ENCODE peak calls at places on chromosomes 11 and 22, in six cellular contexts. E is transverse colon, K is left ventricle myocardium inferior, U is pancreas, O is foreskin fibroblast, M is right atrium auricular region. A is an unnamed sample.

GRCh38 chr11:236774-237767 is at the start of gene PSMD13:
- DNase-seq in E (peak), K (peak), U (peak), O (peak), M (peak), A (peak)

GRCh38 chr22:40472036-40472435 is 101.6 kb downstream of the SGSM3 start:
- DNase-seq in E (no peak), K (no peak), U (no peak), O (no peak), M (no peak), A (peak)

GRCh38 chr11:20032577-20033265 is 127.6 kb downstream of the DBX1 start:
- DNase-seq in E (no peak), K (no peak), U (no peak), O (no peak), M (no peak), A (no peak)

GRCh38 chr11:120079750-120080610 is 57.9 kb downstream of the TRIM29 start:
- DNase-seq in E (no peak), K (peak), U (peak), O (no peak), M (no peak), A (peak)

GRCh38 chr11:27309064-27309463 is 54.0 kb downstream of the CCDC34 start:
- DNase-seq in E (no peak), K (no peak), U (no peak), O (no peak), M (no peak), A (no peak)

GRCh38 chr11:134271978-134272377 is 4.2 kb upstream of the GLB1L3 start:
- DNase-seq in E (no peak), K (no peak), U (no peak), O (no peak), M (no peak), A (no peak)

GRCh38 chr11:103633037-103633788 is 403.2 kb upstream of the DDI1 start:
- DNase-seq in E (no peak), K (no peak), U (no peak), O (peak), M (no peak), A (peak)

GRCh38 chr11:112223125-112223524 is 3.1 kb upstream of the PTS start:
- DNase-seq in E (no peak), K (no peak), U (no peak), O (peak), M (no peak), A (no peak)

GRCh38 chr11:46055371-46055770 is 65.9 kb downstream of the PHF21A start:
- DNase-seq in E (no peak), K (no peak), U (no peak), O (peak), M (no peak), A (peak)

GRCh38 chr22:47202819-47203553 is 440.5 kb downstream of the TBC1D22A start:
- DNase-seq in E (no peak), K (no peak), U (no peak), O (no peak), M (peak), A (no peak)

GRCh38 chr11:123616505-123617198 is 37.8 kb downstream of the SCN3B start:
- DNase-seq in E (peak), K (peak), U (no peak), O (peak), M (peak), A (no peak)

GRCh38 chr11:57240757-57241156 is 3.7 kb upstream of the APLNR start:
- DNase-seq in E (no peak), K (no peak), U (no peak), O (no peak), M (peak), A (peak)

GRCh38 chr11:118051611-118052461 is 25.0 kb upstream of the TMPRSS4 start:
- DNase-seq in E (peak), K (no peak), U (no peak), O (no peak), M (no peak), A (no peak)

GRCh38 chr11:78112588-78113275 is 26.7 kb downstream of the ALG8 start:
- DNase-seq in E (no peak), K (no peak), U (no peak), O (no peak), M (no peak), A (no peak)

GRCh38 chr11:118533769-118534729 is 3.1 kb downstream of the TMEM25 start:
- DNase-seq in E (peak), K (no peak), U (no peak), O (no peak), M (peak), A (no peak)

GRCh38 chr11:46560300-46561025 is 33.4 kb downstream of the AMBRA1 start:
- DNase-seq in E (no peak), K (no peak), U (no peak), O (peak), M (no peak), A (no peak)

GRCh38 chr22:47333625-47334024 is 571.2 kb downstream of the TBC1D22A start:
- DNase-seq in E (no peak), K (no peak), U (no peak), O (peak), M (no peak), A (no peak)

GRCh38 chr11:13928566-13929251 is 33.8 kb upstream of the SPON1 start:
- DNase-seq in E (no peak), K (no peak), U (peak), O (peak), M (no peak), A (no peak)

GRCh38 chr11:13924801-13925327 is 37.7 kb upstream of the SPON1 start:
- DNase-seq in E (no peak), K (no peak), U (no peak), O (no peak), M (no peak), A (no peak)

GRCh38 chr11:13923716-13924650 is 38.5 kb upstream of the SPON1 start:
- DNase-seq in E (no peak), K (no peak), U (no peak), O (no peak), M (no peak), A (no peak)

GRCh38 chr11:13927496-13927895 is 35.0 kb upstream of the SPON1 start:
- DNase-seq in E (no peak), K (no peak), U (no peak), O (no peak), M (no peak), A (no peak)

GRCh38 chr11:13923182-13923581 is 39.3 kb upstream of the SPON1 start:
- DNase-seq in E (no peak), K (no peak), U (no peak), O (no peak), M (no peak), A (no peak)
- H3K4me3 ChIP-seq in E (no peak), K (no peak), U (no peak), O (no peak), M (no peak), A (no peak)

DNA sequence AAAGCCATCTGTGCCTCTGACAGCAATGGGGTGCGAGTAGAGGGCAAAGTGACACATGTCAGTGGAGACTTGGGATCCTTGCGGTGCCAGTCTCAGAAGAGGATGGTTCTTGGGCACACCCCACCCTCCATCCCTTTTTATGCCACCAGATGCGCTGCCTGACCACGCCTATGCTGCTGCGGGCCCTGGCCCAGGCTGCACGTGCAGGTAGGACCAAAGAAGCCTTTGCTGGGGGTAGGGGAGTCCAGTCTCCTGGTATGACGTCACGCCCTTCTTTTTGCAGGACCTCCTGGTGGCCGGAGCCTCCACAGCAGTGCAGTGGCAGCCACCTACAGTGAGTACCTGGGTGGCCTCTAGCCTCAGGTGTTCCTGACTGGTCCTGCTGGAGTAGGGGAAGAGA is 1.5 kb downstream of the NDUFS8 start:
- DNase-seq in E (no peak), K (no peak), U (no peak), O (no peak), M (no peak), A (no peak)
- H3K4me3 ChIP-seq in E (no peak), K (peak), U (no peak), O (peak), M (peak), A (no peak)

DNA sequence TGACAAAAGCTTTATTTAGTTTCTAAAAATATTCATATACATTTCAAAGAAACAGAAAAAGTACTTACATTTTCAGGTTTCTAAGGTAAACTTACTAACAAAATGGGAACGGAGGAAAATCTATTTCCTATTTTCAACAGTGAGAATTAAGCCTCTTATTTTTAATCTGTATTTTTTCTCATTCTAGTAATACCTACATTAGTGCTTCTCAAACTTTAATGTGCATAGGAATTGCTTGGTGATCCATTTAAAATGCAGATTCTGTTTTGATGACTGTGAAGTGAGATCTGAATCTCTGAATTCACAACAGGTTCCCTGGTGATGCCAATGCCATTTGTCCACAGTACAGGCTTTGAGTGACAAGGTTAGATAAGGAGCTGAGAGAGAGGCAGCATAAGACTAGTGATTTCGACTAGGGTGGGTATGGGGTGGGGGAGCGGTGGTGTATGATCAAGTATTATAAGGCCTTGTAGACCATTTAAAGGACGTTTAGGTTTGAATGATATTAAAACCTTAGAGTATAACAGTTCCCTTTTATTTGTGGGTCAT is 402.8 kb downstream of the CNTN5 start:
- DNase-seq in E (no peak), K (no peak), U (no peak), O (no peak), M (no peak), A (no peak)
- H3K4me3 ChIP-seq in E (no peak), K (no peak), U (no peak), O (no peak), M (no peak), A (no peak)

GRCh38 chr22:50676211-50676636 is 3.6 kb downstream of the SHANK3 start:
- DNase-seq in E (no peak), K (no peak), U (no peak), O (no peak), M (peak), A (no peak)
- H3K4me3 ChIP-seq in E (no peak), K (peak), U (no peak), O (no peak), M (peak), A (no peak)